ENCODE peak calls at places on chromosomes 12 and 14, in seven cellular contexts. L is endothelial cell of umbilical vein, F is HCT116, M is K562, S is GM12878, O is HepG2, E is H1. A is an unnamed sample.

GRCh38 chr12:76848132-76848531 is 30.7 kb downstream of the CSRP2 start:
- DNase-seq in L (no peak), F (no peak), M (no peak), S (no peak), O (no peak), E (no peak), A (no peak)

GRCh38 chr14:36315159-36315853 is 5.1 kb downstream of the MBIP start:
- DNase-seq in L (no peak), F (no peak), M (no peak), S (peak; percentile 7), O (no peak), E (no peak), A (no peak)

GRCh38 chr14:51996148-51996746 is 6.9 kb downstream of the RTRAF start:
- DNase-seq in L (peak; percentile 66), F (no peak), M (no peak), S (no peak), O (no peak), E (no peak), A (peak; percentile 39)

GRCh38 chr14:65838565-65838964 is 426.0 kb downstream of the FUT8 start:
- DNase-seq in L (no peak), F (no peak), M (no peak), S (no peak), O (no peak), E (no peak), A (no peak)

GRCh38 chr14:93832665-93833064 is 44.4 kb upstream of the PRIMA1 start:
- DNase-seq in L (no peak), F (no peak), M (no peak), S (no peak), O (no peak), E (no peak), A (no peak)

GRCh38 chr12:64696065-64696741 is 63.0 kb downstream of the GNS start:
- DNase-seq in L (peak; percentile 62), F (no peak), M (no peak), S (no peak), O (peak; percentile 28), E (no peak), A (no peak)

GRCh38 chr12:12586879-12587675 is 24.4 kb upstream of the DUSP16 start:
- DNase-seq in L (no peak), F (no peak), M (no peak), S (no peak), O (no peak), E (no peak), A (no peak)

GRCh38 chr12:126507231-126507630 is 1442.0 kb downstream of the AACS start:
- DNase-seq in L (no peak), F (no peak), M (no peak), S (no peak), O (no peak), E (no peak), A (no peak)

GRCh38 chr12:41521872-41522379 is 333.8 kb downstream of the PDZRN4 start:
- DNase-seq in L (peak; percentile 92), F (no peak), M (no peak), S (peak; percentile 3), O (no peak), E (no peak), A (peak; percentile 88)

GRCh38 chr12:62971769-62972525 is 37.0 kb upstream of the PPM1H start:
- DNase-seq in L (no peak), F (no peak), M (no peak), S (no peak), O (no peak), E (no peak), A (no peak)

GRCh38 chr12:26735249-26735639 is 97.8 kb downstream of the ITPR2 start:
- DNase-seq in L (no peak), F (no peak), M (no peak), S (no peak), O (no peak), E (no peak), A (no peak)

GRCh38 chr12:49902399-49903350 is 1.0 kb downstream of the FAIM2 start:
- DNase-seq in L (no peak), F (no peak), M (peak; percentile 72), S (no peak), O (no peak), E (no peak), A (no peak)

GRCh38 chr12:34598851-34599529 is 576.7 kb downstream of the ALG10 start:
- DNase-seq in L (no peak), F (no peak), M (peak; percentile 1), S (no peak), O (no peak), E (no peak), A (no peak)

GRCh38 chr12:127145929-127146789 is 1120.8 kb upstream of the TMEM132C start:
- DNase-seq in L (no peak), F (peak; percentile 28), M (peak; percentile 94), S (no peak), O (no peak), E (no peak), A (no peak)

GRCh38 chr12:6277982-6278438 is 32.5 kb upstream of the PLEKHG6 start:
- DNase-seq in L (no peak), F (no peak), M (no peak), S (no peak), O (no peak), E (no peak), A (no peak)

GRCh38 chr12:124238886-124239285 is 56.0 kb upstream of the RFLNA start:
- DNase-seq in L (no peak), F (no peak), M (no peak), S (no peak), O (peak; percentile 18), E (no peak), A (no peak)

GRCh38 chr14:96805906-96806305 is 8.7 kb downstream of the VRK1 start:
- DNase-seq in L (no peak), F (no peak), M (no peak), S (no peak), O (no peak), E (no peak), A (no peak)

GRCh38 chr14:24816011-24816928 is 182.3 kb upstream of the GZMB start:
- DNase-seq in L (no peak), F (no peak), M (no peak), S (no peak), O (peak; percentile 100), E (no peak), A (no peak)

GRCh38 chr14:105397350-105397931 is 897 bp upstream of the TEX22 start:
- DNase-seq in L (peak; percentile 18), F (no peak), M (no peak), S (no peak), O (no peak), E (no peak), A (no peak)

GRCh38 chr14:71408362-71409035 is 501.2 kb downstream of the PCNX1 start:
- DNase-seq in L (no peak), F (no peak), M (no peak), S (no peak), O (no peak), E (no peak), A (no peak)

GRCh38 chr12:15886372-15887042 is 4.3 kb downstream of the STRAP start:
- DNase-seq in L (peak; percentile 15), F (no peak), M (no peak), S (no peak), O (peak; percentile 70), E (no peak), A (no peak)

GRCh38 chr12:99059824-99060526 is 414.9 kb downstream of the APAF1 start:
- DNase-seq in L (no peak), F (no peak), M (no peak), S (no peak), O (no peak), E (no peak), A (peak; percentile 51)

GRCh38 chr14:59362533-59362932 is 102.6 kb downstream of the GPR135 start:
- DNase-seq in L (peak; percentile 33), F (peak; percentile 43), M (no peak), S (no peak), O (no peak), E (no peak), A (no peak)

GRCh38 chr12:8912910-8913309 is 1.4 kb upstream of the PHC1 start:
- DNase-seq in L (no peak), F (no peak), M (peak; percentile 15), S (no peak), O (no peak), E (no peak), A (no peak)

GRCh38 chr14:40841886-40842285 is 764.8 kb upstream of the LRFN5 start:
- DNase-seq in L (no peak), F (no peak), M (no peak), S (no peak), O (no peak), E (no peak), A (peak; percentile 40)
- TF ChIP-seq POLR2AphosphoS5 in L (no peak), F (no peak), M (no peak), S (no peak), O (no peak), E (no peak), A (no peak)

DNA sequence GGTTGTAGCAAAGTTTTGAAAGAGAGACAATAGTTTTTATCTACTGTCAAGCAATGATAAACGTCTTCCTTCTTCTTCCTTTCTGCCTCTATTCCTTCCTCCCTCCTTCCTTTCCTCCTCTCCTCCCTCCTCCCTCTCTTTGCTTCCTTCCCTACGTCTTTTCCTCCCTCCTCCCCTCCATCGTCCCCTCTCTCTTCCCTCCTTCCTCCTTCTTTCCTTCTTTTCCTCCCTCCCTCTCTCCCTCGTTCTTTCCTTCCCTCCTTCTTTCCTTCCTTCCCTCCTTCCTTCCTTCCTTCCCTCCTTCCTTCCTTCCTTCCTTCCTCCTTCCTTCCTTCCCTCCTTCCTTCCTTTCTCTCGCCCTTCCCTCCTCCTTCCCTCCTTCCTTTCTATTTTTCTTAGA is 82.8 kb upstream of the KCNA1 start:
- DNase-seq in L (no peak), F (no peak), M (no peak), S (no peak), O (no peak), E (no peak), A (no peak)
- TF ChIP-seq EZH2 in L (no peak), F (no peak), M (no peak), S (no peak), O (no peak), E (no peak), A (no peak)

GRCh38 chr12:119409043-119409442 is 74.5 kb downstream of the CCDC60 start:
- DNase-seq in L (no peak), F (no peak), M (no peak), S (no peak), O (no peak), E (no peak), A (no peak)
- H3K9me3 ChIP-seq in L (no peaks in the 10 kb centered on the region), F (no peaks in the 10 kb centered on the region), M (no peaks in the 10 kb centered on the region), S (no peaks in the 10 kb centered on the region), O (no peaks in the 10 kb centered on the region), E (no peaks in the 10 kb centered on the region), A (no peaks in the 10 kb centered on the region)

DNA sequence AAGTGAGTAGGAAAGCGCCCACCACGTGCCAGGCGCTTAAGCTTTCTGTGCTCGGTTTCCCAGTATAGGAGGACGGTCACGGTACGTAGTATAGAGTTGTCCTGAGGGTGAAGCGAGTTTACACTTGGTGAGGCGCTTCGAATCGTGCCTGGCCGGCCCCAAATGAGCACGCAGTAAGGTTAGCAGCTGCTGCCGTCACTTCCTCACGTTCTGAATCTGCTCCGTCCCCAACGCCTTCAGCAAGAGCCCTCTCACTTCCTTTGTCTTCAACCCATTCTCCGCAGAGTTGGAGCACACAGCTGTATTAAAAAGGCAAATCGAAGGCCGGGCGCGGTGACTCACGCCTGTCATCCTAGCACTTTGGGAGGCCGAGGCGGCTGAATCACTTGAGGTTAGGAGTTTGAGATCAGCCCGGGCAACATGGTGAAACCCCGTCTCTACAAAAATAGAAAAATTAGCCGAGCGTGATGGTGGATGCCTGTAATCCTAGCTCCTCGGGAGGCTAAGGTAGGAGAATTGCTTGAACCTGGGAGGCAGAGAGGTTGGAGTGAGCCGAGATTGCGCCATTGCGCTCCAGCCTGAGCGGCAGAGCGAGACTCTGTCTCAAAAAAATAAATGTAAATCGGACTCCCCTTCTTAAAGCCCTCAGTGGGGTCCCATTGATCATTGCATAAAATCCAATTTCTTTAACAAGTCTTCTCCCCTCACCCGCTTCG is 725 bp downstream of the TDP1 start:
- DNase-seq in L (peak; percentile 80), F (peak; percentile 22), M (no peak), S (peak; percentile 48), O (peak; percentile 46), E (no peak), A (peak; percentile 6)
- TF ChIP-seq POLR2AphosphoS5 in L (peak; percentile 65), F (no peak), M (no peak), S (peak; percentile 85), O (no peak), E (peak; percentile 42), A (no peak)